ENCODE peak calls at places on chromosome 17, in four cellular contexts. R, V, O and W are unnamed samples.

GRCh38 chr17:47604268-47604927 is 45.3 kb upstream of the KPNB1 start:
- DNase-seq in R (peak; percentile 36), V (peak; percentile 10), O (peak; percentile 47), W (no peak)

GRCh38 chr17:16879686-16880085 is 92.2 kb downstream of the TNFRSF13B start:
- DNase-seq in R (no peak), V (no peak), O (no peak), W (no peak)

GRCh38 chr17:65156185-65156834 is 19.1 kb downstream of the RGS9 start:
- DNase-seq in R (no peak), V (no peak), O (no peak), W (peak; percentile 72)

GRCh38 chr17:77361986-77362620 is 221.3 kb downstream of the SEC14L1 start:
- DNase-seq in R (no peak), V (no peak), O (no peak), W (no peak)

GRCh38 chr17:82245144-82246039 is 16.6 kb downstream of the SLC16A3 start:
- DNase-seq in R (no peak), V (no peak), O (no peak), W (no peak)

GRCh38 chr17:77530591-77530990 is 389.8 kb downstream of the SEC14L1 start:
- DNase-seq in R (no peak), V (no peak), O (no peak), W (no peak)

GRCh38 chr17:17512866-17513265 is 16.7 kb upstream of the RASD1 start:
- DNase-seq in R (no peak), V (no peak), O (no peak), W (no peak)

GRCh38 chr17:8187517-8188407 is 2.2 kb downstream of the BORCS6 start:
- DNase-seq in R (peak; percentile 91), V (peak; percentile 99), O (peak; percentile 94), W (peak; percentile 94)

GRCh38 chr17:50638851-50639767 is 4.4 kb downstream of the ABCC3 start:
- DNase-seq in R (peak; percentile 66), V (peak; percentile 99), O (no peak), W (no peak)

GRCh38 chr17:78979780-78980623 is at the start of gene LGALS3BP:
- DNase-seq in R (peak; percentile 94), V (peak; percentile 89), O (no peak), W (no peak)

GRCh38 chr17:17026163-17026562 is 16.1 kb upstream of the MPRIP start:
- DNase-seq in R (no peak), V (no peak), O (no peak), W (no peak)

GRCh38 chr17:79919164-79919585 is 79.9 kb upstream of the CBX4 start:
- DNase-seq in R (peak; percentile 57), V (peak; percentile 88), O (no peak), W (no peak)

GRCh38 chr17:15298176-15298575 is 33.0 kb upstream of the PMP22 start:
- DNase-seq in R (no peak), V (peak; percentile 83), O (no peak), W (no peak)